ENCODE peak calls at places on chromosomes 13 and 19, in eight cellular contexts. One of them, this sample, is unnamed.

GRCh38 chr19:37936886-37937285 is 29.9 kb downstream of the SIPA1L3 start:
- DNase-seq in fibroblast of lung: no peak
- DNase-seq in H1: no peak
- DNase-seq in heart left ventricle: no peak
- DNase-seq in aorta: no peak
- DNase-seq in neural progenitor cell: no peak
- DNase-seq in right lobe of liver: peak; percentile 2
- DNase-seq in heart right ventricle: no peak
- DNase-seq in this sample: no peak

GRCh38 chr19:16544468-16545231 is 2.4 kb upstream of the CHERP start:
- DNase-seq in aorta: no peak
- DNase-seq in heart left ventricle: no peak
- DNase-seq in fibroblast of lung: no peak
- DNase-seq in heart right ventricle: no peak
- DNase-seq in H1: no peak
- DNase-seq in right lobe of liver: no peak
- DNase-seq in neural progenitor cell: no peak
- DNase-seq in this sample: no peak

GRCh38 chr19:33841685-33842084 is 45.0 kb downstream of the KCTD15 start:
- DNase-seq in neural progenitor cell: no peak
- DNase-seq in right lobe of liver: no peak
- DNase-seq in heart right ventricle: no peak
- DNase-seq in fibroblast of lung: no peak
- DNase-seq in H1: no peak
- DNase-seq in aorta: no peak
- DNase-seq in heart left ventricle: no peak
- DNase-seq in this sample: no peak

GRCh38 chr19:34232566-34233481 is 21.5 kb upstream of the GARRE1 start:
- DNase-seq in fibroblast of lung: peak; percentile 98
- DNase-seq in aorta: peak; percentile 82
- DNase-seq in neural progenitor cell: no peak
- DNase-seq in heart right ventricle: peak; percentile 54
- DNase-seq in H1: no peak
- DNase-seq in right lobe of liver: no peak
- DNase-seq in heart left ventricle: peak; percentile 60
- DNase-seq in this sample: no peak

GRCh38 chr19:49468746-49469447 is 5.1 kb upstream of the FLT3LG start:
- DNase-seq in neural progenitor cell: peak; percentile 94
- DNase-seq in aorta: peak; percentile 87
- DNase-seq in heart left ventricle: peak; percentile 86
- DNase-seq in heart right ventricle: peak; percentile 92
- DNase-seq in fibroblast of lung: peak; percentile 23
- DNase-seq in right lobe of liver: no peak
- DNase-seq in H1: peak; percentile 79
- DNase-seq in this sample: no peak

GRCh38 chr19:18150776-18151624 is 2.0 kb upstream of the PIK3R2 start:
- DNase-seq in heart right ventricle: no peak
- DNase-seq in heart left ventricle: no peak
- DNase-seq in neural progenitor cell: no peak
- DNase-seq in H1: no peak
- DNase-seq in aorta: no peak
- DNase-seq in right lobe of liver: no peak
- DNase-seq in fibroblast of lung: no peak
- DNase-seq in this sample: no peak

GRCh38 chr13:99980201-99981114 is 1.1 kb upstream of the ZIC2 start:
- DNase-seq in H1: peak; percentile 85
- DNase-seq in neural progenitor cell: peak; percentile 96
- DNase-seq in aorta: peak; percentile 77
- DNase-seq in heart right ventricle: no peak
- DNase-seq in heart left ventricle: peak; percentile 46
- DNase-seq in fibroblast of lung: peak; percentile 69
- DNase-seq in right lobe of liver: peak; percentile 76
- DNase-seq in this sample: no peak

GRCh38 chr13:66714795-66715194 is 515.3 kb downstream of the PCDH9 start:
- DNase-seq in heart right ventricle: no peak
- DNase-seq in neural progenitor cell: no peak
- DNase-seq in right lobe of liver: no peak
- DNase-seq in aorta: no peak
- DNase-seq in H1: no peak
- DNase-seq in fibroblast of lung: no peak
- DNase-seq in heart left ventricle: no peak
- DNase-seq in this sample: no peak

GRCh38 chr13:52345048-52345447 is 60.9 kb downstream of the THSD1 start:
- DNase-seq in right lobe of liver: no peak
- DNase-seq in H1: no peak
- DNase-seq in neural progenitor cell: no peak
- DNase-seq in heart left ventricle: no peak
- DNase-seq in heart right ventricle: no peak
- DNase-seq in aorta: no peak
- DNase-seq in fibroblast of lung: peak; percentile 71
- DNase-seq in this sample: no peak

GRCh38 chr19:1244693-1245451 is 3.3 kb downstream of the ATP5F1D start:
- DNase-seq in fibroblast of lung: no peak
- DNase-seq in heart right ventricle: peak; percentile 76
- DNase-seq in right lobe of liver: peak; percentile 96
- DNase-seq in heart left ventricle: peak; percentile 80
- DNase-seq in aorta: peak; percentile 89
- DNase-seq in neural progenitor cell: no peak
- DNase-seq in H1: no peak
- DNase-seq in this sample: no peak

GRCh38 chr19:33868076-33868735 is 71.5 kb downstream of the KCTD15 start:
- DNase-seq in right lobe of liver: no peak
- DNase-seq in neural progenitor cell: no peak
- DNase-seq in aorta: no peak
- DNase-seq in fibroblast of lung: no peak
- DNase-seq in H1: no peak
- DNase-seq in heart right ventricle: no peak
- DNase-seq in heart left ventricle: no peak
- DNase-seq in this sample: no peak

GRCh38 chr13:97179501-97179900 is 42.6 kb upstream of the MBNL2 start:
- DNase-seq in right lobe of liver: no peak
- DNase-seq in aorta: no peak
- DNase-seq in neural progenitor cell: no peak
- DNase-seq in heart right ventricle: no peak
- DNase-seq in H1: no peak
- DNase-seq in fibroblast of lung: no peak
- DNase-seq in heart left ventricle: no peak
- DNase-seq in this sample: no peak

GRCh38 chr13:45162194-45162593 is 38.7 kb downstream of the KCTD4 start:
- DNase-seq in right lobe of liver: no peak
- DNase-seq in neural progenitor cell: no peak
- DNase-seq in fibroblast of lung: peak; percentile 44
- DNase-seq in heart left ventricle: no peak
- DNase-seq in H1: no peak
- DNase-seq in heart right ventricle: no peak
- DNase-seq in aorta: no peak
- DNase-seq in this sample: no peak

GRCh38 chr19:33916792-33917191 is 120.1 kb downstream of the KCTD15 start:
- DNase-seq in fibroblast of lung: no peak
- DNase-seq in heart right ventricle: no peak
- DNase-seq in heart left ventricle: no peak
- DNase-seq in aorta: no peak
- DNase-seq in H1: no peak
- DNase-seq in right lobe of liver: no peak
- DNase-seq in neural progenitor cell: no peak
- DNase-seq in this sample: no peak

GRCh38 chr13:19646062-19646461 is 12.6 kb downstream of the MPHOSPH8 start:
- DNase-seq in H1: no peak
- DNase-seq in fibroblast of lung: no peak
- DNase-seq in neural progenitor cell: no peak
- DNase-seq in right lobe of liver: no peak
- DNase-seq in aorta: no peak
- DNase-seq in heart right ventricle: no peak
- DNase-seq in heart left ventricle: no peak
- DNase-seq in this sample: no peak

GRCh38 chr13:42654760-42655159 is 80.8 kb downstream of the TNFSF11 start:
- DNase-seq in H1: no peak
- DNase-seq in heart right ventricle: no peak
- DNase-seq in right lobe of liver: no peak
- DNase-seq in neural progenitor cell: no peak
- DNase-seq in aorta: no peak
- DNase-seq in fibroblast of lung: no peak
- DNase-seq in heart left ventricle: no peak
- DNase-seq in this sample: no peak

GRCh38 chr13:20570540-20570939 is 3.6 kb downstream of the IFT88 start:
- DNase-seq in aorta: no peak
- DNase-seq in H1: no peak
- DNase-seq in heart left ventricle: no peak
- DNase-seq in right lobe of liver: no peak
- DNase-seq in neural progenitor cell: no peak
- DNase-seq in heart right ventricle: no peak
- DNase-seq in fibroblast of lung: no peak
- DNase-seq in this sample: no peak

GRCh38 chr19:7224205-7224833 is 69.9 kb downstream of the INSR start:
- DNase-seq in H1: no peak
- DNase-seq in heart right ventricle: peak; percentile 49
- DNase-seq in right lobe of liver: peak; percentile 68
- DNase-seq in neural progenitor cell: no peak
- DNase-seq in fibroblast of lung: peak; percentile 32
- DNase-seq in aorta: no peak
- DNase-seq in heart left ventricle: peak; percentile 20
- DNase-seq in this sample: no peak

GRCh38 chr13:76884167-76884566 is 2.0 kb downstream of the KCTD12 start:
- DNase-seq in H1: no peak
- DNase-seq in neural progenitor cell: peak; percentile 49
- DNase-seq in heart left ventricle: peak; percentile 45
- DNase-seq in right lobe of liver: no peak
- DNase-seq in heart right ventricle: peak; percentile 45
- DNase-seq in aorta: peak; percentile 67
- DNase-seq in fibroblast of lung: peak; percentile 5
- DNase-seq in this sample: no peak

GRCh38 chr19:54682306-54682705 is 19.5 kb downstream of the LILRB4 start:
- DNase-seq in right lobe of liver: no peak
- DNase-seq in neural progenitor cell: no peak
- DNase-seq in H1: no peak
- DNase-seq in aorta: no peak
- DNase-seq in fibroblast of lung: no peak
- DNase-seq in heart left ventricle: no peak
- DNase-seq in heart right ventricle: no peak
- DNase-seq in this sample: no peak

GRCh38 chr19:5023128-5023571 is 54.2 kb downstream of the KDM4B start:
- DNase-seq in fibroblast of lung: no peak
- DNase-seq in aorta: no peak
- DNase-seq in heart right ventricle: no peak
- DNase-seq in neural progenitor cell: no peak
- DNase-seq in right lobe of liver: no peak
- DNase-seq in H1: no peak
- DNase-seq in heart left ventricle: no peak
- DNase-seq in this sample: no peak

GRCh38 chr13:96671073-96671472 is 323.2 kb downstream of the OXGR1 start:
- DNase-seq in right lobe of liver: no peak
- DNase-seq in fibroblast of lung: no peak
- DNase-seq in aorta: no peak
- DNase-seq in heart right ventricle: no peak
- DNase-seq in H1: no peak
- DNase-seq in neural progenitor cell: no peak
- DNase-seq in heart left ventricle: no peak
- DNase-seq in this sample: no peak

GRCh38 chr19:41866284-41866683 is 6.2 kb downstream of the RPS19 start:
- DNase-seq in aorta: no peak
- DNase-seq in H1: no peak
- DNase-seq in right lobe of liver: no peak
- DNase-seq in heart left ventricle: no peak
- DNase-seq in fibroblast of lung: no peak
- DNase-seq in neural progenitor cell: no peak
- DNase-seq in heart right ventricle: no peak
- DNase-seq in this sample: no peak
- H3K4me1 ChIP-seq in aorta: no peaks in the 10 kb centered on the region
- H3K4me1 ChIP-seq in H1: peaks cover 11% of the 10 kb centered on the region
- H3K4me1 ChIP-seq in right lobe of liver: no peaks in the 10 kb centered on the region
- H3K4me1 ChIP-seq in heart left ventricle: peaks cover 9% of the 10 kb centered on the region
- H3K4me1 ChIP-seq in fibroblast of lung: peaks cover 8% of the 10 kb centered on the region
- H3K4me1 ChIP-seq in neural progenitor cell: peaks cover 18% of the 10 kb centered on the region
- H3K4me1 ChIP-seq in heart right ventricle: peaks cover 32% of the 10 kb centered on the region
- H3K4me1 ChIP-seq in this sample: peaks cover 7% of the 10 kb centered on the region

GRCh38 chr19:29666634-29667389 is 1.6 kb downstream of the PLEKHF1 start:
- DNase-seq in H1: peak; percentile 68
- DNase-seq in fibroblast of lung: peak; percentile 70
- DNase-seq in neural progenitor cell: peak; percentile 79
- DNase-seq in heart right ventricle: peak; percentile 83
- DNase-seq in aorta: peak; percentile 89
- DNase-seq in heart left ventricle: peak; percentile 82
- DNase-seq in right lobe of liver: peak; percentile 66
- DNase-seq in this sample: no peak
- H3K4me1 ChIP-seq in H1: no peaks in the 10 kb centered on the region
- H3K4me1 ChIP-seq in fibroblast of lung: peaks cover 25% of the 10 kb centered on the region
- H3K4me1 ChIP-seq in neural progenitor cell: peaks cover 13% of the 10 kb centered on the region
- H3K4me1 ChIP-seq in heart right ventricle: peaks cover 68% of the 10 kb centered on the region
- H3K4me1 ChIP-seq in aorta: no peaks in the 10 kb centered on the region
- H3K4me1 ChIP-seq in heart left ventricle: peaks cover 51% of the 10 kb centered on the region
- H3K4me1 ChIP-seq in right lobe of liver: no peaks in the 10 kb centered on the region
- H3K4me1 ChIP-seq in this sample: peaks cover 33% of the 10 kb centered on the region

DNA sequence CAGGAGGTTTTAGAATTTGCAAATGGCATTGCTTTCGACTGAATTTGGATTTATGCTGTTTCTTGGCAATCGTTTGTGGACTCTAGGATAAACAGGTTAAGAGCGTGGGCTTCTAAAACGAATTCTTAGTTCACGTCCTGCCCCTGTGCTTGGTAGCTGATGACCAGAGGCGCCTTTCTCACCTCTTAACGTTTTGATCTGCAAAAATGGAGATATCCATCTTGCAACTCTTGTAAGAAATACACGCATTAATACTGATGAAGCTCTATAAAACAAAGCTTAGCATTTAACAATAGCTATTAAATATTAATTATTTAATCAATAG is 577 bp upstream of the KATNAL1 start:
- DNase-seq in fibroblast of lung: no peak
- DNase-seq in right lobe of liver: no peak
- DNase-seq in heart left ventricle: no peak
- DNase-seq in neural progenitor cell: no peak
- DNase-seq in aorta: no peak
- DNase-seq in heart right ventricle: no peak
- DNase-seq in H1: no peak
- DNase-seq in this sample: no peak
- H3K4me1 ChIP-seq in fibroblast of lung: peaks cover 12% of the 10 kb centered on the region
- H3K4me1 ChIP-seq in right lobe of liver: no peaks in the 10 kb centered on the region
- H3K4me1 ChIP-seq in heart left ventricle: peaks cover 24% of the 10 kb centered on the region
- H3K4me1 ChIP-seq in neural progenitor cell: peaks cover 8% of the 10 kb centered on the region
- H3K4me1 ChIP-seq in aorta: no peaks in the 10 kb centered on the region
- H3K4me1 ChIP-seq in heart right ventricle: peaks cover 38% of the 10 kb centered on the region
- H3K4me1 ChIP-seq in H1: no peaks in the 10 kb centered on the region
- H3K4me1 ChIP-seq in this sample: peaks cover 28% of the 10 kb centered on the region

DNA sequence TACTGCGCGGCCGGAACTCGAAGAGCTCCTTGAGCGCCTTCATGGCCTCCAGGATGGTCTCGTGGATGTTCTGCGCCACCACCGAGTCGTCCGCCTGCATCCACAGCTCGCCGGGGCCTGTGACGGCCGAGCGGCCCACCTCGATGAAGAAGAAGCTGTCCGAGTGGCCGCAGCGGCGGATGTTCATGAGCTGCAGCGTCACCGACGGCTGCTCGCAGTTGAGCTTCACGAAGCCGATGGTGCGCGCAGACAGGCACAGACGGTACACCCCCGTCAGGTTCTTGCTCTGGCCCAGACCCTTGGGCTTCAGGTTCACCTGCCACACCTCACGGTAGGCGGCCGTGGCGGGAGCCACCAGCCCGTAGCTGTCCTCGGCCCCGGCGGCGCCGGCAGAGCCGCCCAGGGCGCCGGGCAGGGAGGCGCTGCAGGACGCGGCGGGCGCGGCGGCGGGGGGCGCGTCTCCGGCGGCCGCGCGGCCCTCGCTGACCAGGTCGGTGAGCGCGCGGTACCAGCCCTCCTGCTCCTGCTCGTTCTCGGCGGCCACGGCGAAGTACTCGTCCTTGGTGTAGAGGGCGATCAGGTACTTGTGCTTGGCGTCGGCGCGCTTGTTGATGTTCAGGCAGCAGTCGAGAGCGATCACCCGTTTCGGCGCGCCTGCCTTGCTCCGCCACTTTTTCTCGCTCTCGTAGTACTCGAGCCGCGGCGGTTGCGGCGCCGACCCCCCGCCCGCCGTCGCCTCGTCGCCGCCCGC is 1.1 kb downstream of the IRS2 start:
- DNase-seq in heart left ventricle: no peak
- DNase-seq in aorta: peak; percentile 72
- DNase-seq in H1: peak; percentile 66
- DNase-seq in fibroblast of lung: peak; percentile 72
- DNase-seq in neural progenitor cell: peak; percentile 66
- DNase-seq in heart right ventricle: peak; percentile 28
- DNase-seq in right lobe of liver: peak; percentile 74
- DNase-seq in this sample: peak; percentile 83
- H3K4me1 ChIP-seq in heart left ventricle: peaks cover 15% of the 10 kb centered on the region
- H3K4me1 ChIP-seq in aorta: peaks cover 3% of the 10 kb centered on the region
- H3K4me1 ChIP-seq in H1: no peaks in the 10 kb centered on the region
- H3K4me1 ChIP-seq in fibroblast of lung: peaks cover 3% of the 10 kb centered on the region
- H3K4me1 ChIP-seq in neural progenitor cell: peaks cover 19% of the 10 kb centered on the region
- H3K4me1 ChIP-seq in heart right ventricle: peaks cover 12% of the 10 kb centered on the region
- H3K4me1 ChIP-seq in right lobe of liver: no peaks in the 10 kb centered on the region
- H3K4me1 ChIP-seq in this sample: peaks cover 23% of the 10 kb centered on the region

This sample was measured in RWPE2.